ENCODE peak calls at places on chromosome 20, in six cellular contexts. One of them, this sample, is unnamed.
A peak's percentile ranks its signal among the peaks of the same experiment; 100 is the strongest.

GRCh38 chr20:56414842-56415765 is 3.0 kb downstream of the CASS4 start:
- DNase-seq in Peyer's patch: no peak
- DNase-seq in HT-29: no peak
- DNase-seq in ovary: no peak
- DNase-seq in ELR: peak; percentile 79
- DNase-seq in breast epithelium: no peak
- DNase-seq in this sample: no peak

GRCh38 chr20:59961423-59961822 is 3.2 kb downstream of the CDH26 start:
- DNase-seq in Peyer's patch: no peak
- DNase-seq in HT-29: no peak
- DNase-seq in ovary: no peak
- DNase-seq in ELR: no peak
- DNase-seq in breast epithelium: no peak
- DNase-seq in this sample: no peak

GRCh38 chr20:41169791-41170351 is 32.5 kb downstream of the PLCG1 start:
- DNase-seq in Peyer's patch: peak; percentile 31
- DNase-seq in HT-29: no peak
- DNase-seq in ovary: peak; percentile 14
- DNase-seq in ELR: peak; percentile 88
- DNase-seq in breast epithelium: peak; percentile 36
- DNase-seq in this sample: no peak

GRCh38 chr20:37902504-37903313 is at the start of gene VSTM2L:
- DNase-seq in Peyer's patch: no peak
- DNase-seq in HT-29: no peak
- DNase-seq in ovary: no peak
- DNase-seq in ELR: peak; percentile 52
- DNase-seq in breast epithelium: no peak
- DNase-seq in this sample: no peak

GRCh38 chr20:5297280-5298004 is 19.3 kb downstream of the PROKR2 start:
- DNase-seq in Peyer's patch: no peak
- DNase-seq in HT-29: no peak
- DNase-seq in ovary: no peak
- DNase-seq in ELR: no peak
- DNase-seq in breast epithelium: no peak
- DNase-seq in this sample: no peak

GRCh38 chr20:6562111-6562510 is 205.4 kb upstream of the BMP2 start:
- DNase-seq in Peyer's patch: no peak
- DNase-seq in HT-29: no peak
- DNase-seq in ovary: no peak
- DNase-seq in ELR: no peak
- DNase-seq in breast epithelium: no peak
- DNase-seq in this sample: no peak

GRCh38 chr20:45975686-45976085 is 3.7 kb upstream of the ZNF335 start:
- DNase-seq in Peyer's patch: peak; percentile 21
- DNase-seq in HT-29: no peak
- DNase-seq in ovary: peak; percentile 10
- DNase-seq in ELR: no peak
- DNase-seq in breast epithelium: no peak
- DNase-seq in this sample: no peak

GRCh38 chr20:61192254-61192950 is 59.7 kb upstream of the CDH4 start:
- DNase-seq in Peyer's patch: no peak
- DNase-seq in HT-29: no peak
- DNase-seq in ovary: no peak
- DNase-seq in ELR: no peak
- DNase-seq in breast epithelium: no peak
- DNase-seq in this sample: no peak

GRCh38 chr20:33826270-33826897 is 15.2 kb downstream of the CHMP4B start:
- DNase-seq in Peyer's patch: no peak
- DNase-seq in HT-29: peak; percentile 61
- DNase-seq in ovary: no peak
- DNase-seq in ELR: no peak
- DNase-seq in breast epithelium: no peak
- DNase-seq in this sample: no peak

GRCh38 chr20:19956976-19957375 is 60.2 kb upstream of the NAA20 start:
- DNase-seq in Peyer's patch: no peak
- DNase-seq in HT-29: no peak
- DNase-seq in ovary: no peak
- DNase-seq in ELR: no peak
- DNase-seq in breast epithelium: no peak
- DNase-seq in this sample: no peak

GRCh38 chr20:940926-941325 is 24.8 kb upstream of the ANGPT4 start:
- DNase-seq in Peyer's patch: no peak
- DNase-seq in HT-29: no peak
- DNase-seq in ovary: no peak
- DNase-seq in ELR: no peak
- DNase-seq in breast epithelium: no peak
- DNase-seq in this sample: no peak

GRCh38 chr20:35171753-35172433 is at the start of gene PROCR:
- DNase-seq in Peyer's patch: peak; percentile 86
- DNase-seq in HT-29: peak; percentile 99
- DNase-seq in ovary: peak; percentile 89
- DNase-seq in ELR: peak; percentile 98
- DNase-seq in breast epithelium: peak; percentile 73
- DNase-seq in this sample: no peak

GRCh38 chr20:44720994-44721784 is 6.0 kb downstream of the CCN5 start:
- DNase-seq in Peyer's patch: no peak
- DNase-seq in HT-29: no peak
- DNase-seq in ovary: peak; percentile 81
- DNase-seq in ELR: peak; percentile 89
- DNase-seq in breast epithelium: no peak
- DNase-seq in this sample: no peak

GRCh38 chr20:25178563-25179438 is 16.7 kb upstream of the ENTPD6 start:
- DNase-seq in Peyer's patch: no peak
- DNase-seq in HT-29: peak; percentile 79
- DNase-seq in ovary: peak; percentile 59
- DNase-seq in ELR: peak; percentile 96
- DNase-seq in breast epithelium: no peak
- DNase-seq in this sample: no peak

GRCh38 chr20:37356387-37356786 is 10.4 kb downstream of the SRC start:
- DNase-seq in Peyer's patch: peak; percentile 48
- DNase-seq in HT-29: no peak
- DNase-seq in ovary: peak; percentile 47
- DNase-seq in ELR: peak; percentile 54
- DNase-seq in breast epithelium: peak; percentile 63
- DNase-seq in this sample: no peak